ENCODE peak calls at places on chromosome 19, in six cellular contexts. W is T-helper 2 cell, C is T-cell, U is T-helper 9 cell, V is neural crest cell, Q is cardiac septum. G is an unnamed sample.

GRCh38 chr19:17215125-17215971 is at the start of gene USE1:
- DNase-seq in C (peak; percentile 92), U (peak; percentile 82), Q (peak; percentile 96), V (peak; percentile 75), W (peak; percentile 80), G (peak; percentile 92)

GRCh38 chr19:43634877-43635560 is 4.6 kb downstream of the CADM4 start:
- DNase-seq in V (peak; percentile 65), W (no peak), C (no peak), Q (no peak), U (no peak), G (no peak)

GRCh38 chr19:12785431-12786011 is 5.8 kb upstream of the JUNB start:
- DNase-seq in W (no peak), U (no peak), V (no peak), Q (peak; percentile 84), C (no peak), G (no peak)

GRCh38 chr19:2624537-2625091 is 77.9 kb downstream of the GNG7 start:
- DNase-seq in V (no peak), C (no peak), U (no peak), Q (peak; percentile 83), W (no peak), G (no peak)

GRCh38 chr19:32866061-32866460 is 3.5 kb downstream of the SLC7A9 start:
- DNase-seq in W (no peak), U (no peak), C (no peak), V (no peak), Q (no peak), G (no peak)

GRCh38 chr19:16404396-16404795 is 67.4 kb downstream of the EPS15L1 start:
- DNase-seq in W (no peak), Q (no peak), C (no peak), U (no peak), V (no peak), G (no peak)

GRCh38 chr19:17159466-17160393 is 55.4 kb upstream of the USE1 start:
- DNase-seq in V (no peak), Q (no peak), W (no peak), C (no peak), U (no peak), G (no peak)

GRCh38 chr19:50983625-50984292 is at the start of gene KLK7:
- DNase-seq in C (no peak), V (no peak), U (no peak), W (no peak), Q (no peak), G (no peak)

GRCh38 chr19:14248578-14249011 is 42.6 kb upstream of the ADGRL1 start:
- DNase-seq in Q (no peak), W (peak; percentile 6), C (peak; percentile 21), U (peak; percentile 16), V (peak; percentile 75), G (no peak)

GRCh38 chr19:18833849-18834643 is 2.3 kb downstream of the UPF1 start:
- DNase-seq in W (no peak), Q (no peak), V (no peak), C (no peak), U (no peak), G (no peak)

GRCh38 chr19:12111176-12111575 is 29.0 kb downstream of the ZNF20 start:
- DNase-seq in Q (no peak), C (no peak), W (no peak), V (no peak), U (no peak), G (no peak)

GRCh38 chr19:277581-278165 is 13.5 kb downstream of the PLPP2 start:
- DNase-seq in C (no peak), V (peak; percentile 49), W (no peak), Q (no peak), U (no peak), G (no peak)

G was measured in T-helper 1 cell.